ENCODE peak calls at places on chromosome 5, in nine cellular contexts. K is lower lobe of right lung; W is H1; U is astrocyte; Q is sigmoid colon; Z is bronchial epithelial cell; B is CD4-positive, alpha-beta T cell; F is astrocyte of the cerebellum; M is mucosa of descending colon. S is an unnamed sample.

GRCh38 chr5:141478321-141478945 is 2.7 kb downstream of the PCDHGC3 start:
- DNase-seq in W (peak; percentile 88), Z (peak; percentile 52), K (peak; percentile 87), B (no peak), U (peak; percentile 44), M (peak; percentile 92), F (no peak), Q (no peak), S (peak; percentile 90)

GRCh38 chr5:155460501-155460931 is 447.0 kb downstream of the KIF4B start:
- DNase-seq in F (no peak), K (no peak), M (no peak), Z (no peak), W (no peak), U (no peak), B (no peak), Q (no peak), S (no peak)

GRCh38 chr5:154520861-154521453 is 42.9 kb upstream of the HAND1 start:
- DNase-seq in F (no peak), M (peak; percentile 33), B (no peak), K (peak; percentile 54), Z (peak; percentile 40), U (no peak), W (peak; percentile 93), Q (no peak), S (no peak)

GRCh38 chr5:84628918-84629317 is 244.2 kb upstream of the EDIL3 start:
- DNase-seq in W (no peak), U (no peak), B (no peak), K (no peak), F (no peak), M (no peak), Z (no peak), Q (no peak), S (no peak)

GRCh38 chr5:38715671-38716070 is 130.1 kb upstream of the OSMR start:
- DNase-seq in F (no peak), B (no peak), Z (no peak), U (no peak), M (no peak), K (no peak), Q (no peak), W (no peak), S (no peak)

GRCh38 chr5:134590992-134591659 is 41.5 kb downstream of the SAR1B start:
- DNase-seq in M (peak; percentile 83), F (no peak), K (no peak), Z (peak; percentile 49), B (no peak), U (no peak), Q (no peak), W (no peak), S (no peak)

GRCh38 chr5:87231037-87231808 is 36.5 kb upstream of the RASA1 start:
- DNase-seq in M (no peak), Z (peak; percentile 15), K (no peak), U (no peak), Q (no peak), B (no peak), W (no peak), F (no peak), S (no peak)

GRCh38 chr5:59139695-59140094 is 556.8 kb downstream of the RAB3C start:
- DNase-seq in W (no peak), M (no peak), U (no peak), Q (no peak), B (no peak), F (no peak), K (no peak), Z (no peak), S (no peak)

GRCh38 chr5:132055808-132056609 is 4.4 kb upstream of the IL3 start:
- DNase-seq in W (peak; percentile 32), Z (no peak), Q (peak; percentile 61), U (no peak), B (peak; percentile 56), F (no peak), M (no peak), K (peak; percentile 24), S (peak; percentile 84)

GRCh38 chr5:96721351-96721970 is 59.3 kb downstream of the CAST start:
- DNase-seq in B (no peak), K (peak; percentile 55), W (no peak), M (no peak), U (no peak), Z (peak; percentile 30), Q (peak; percentile 78), F (no peak), S (no peak)

GRCh38 chr5:76542887-76543690 is 80.1 kb downstream of the F2RL2 start:
- DNase-seq in B (peak; percentile 67), M (peak; percentile 34), F (no peak), Z (no peak), K (peak; percentile 63), W (no peak), Q (no peak), U (no peak), S (peak; percentile 46)

DNA sequence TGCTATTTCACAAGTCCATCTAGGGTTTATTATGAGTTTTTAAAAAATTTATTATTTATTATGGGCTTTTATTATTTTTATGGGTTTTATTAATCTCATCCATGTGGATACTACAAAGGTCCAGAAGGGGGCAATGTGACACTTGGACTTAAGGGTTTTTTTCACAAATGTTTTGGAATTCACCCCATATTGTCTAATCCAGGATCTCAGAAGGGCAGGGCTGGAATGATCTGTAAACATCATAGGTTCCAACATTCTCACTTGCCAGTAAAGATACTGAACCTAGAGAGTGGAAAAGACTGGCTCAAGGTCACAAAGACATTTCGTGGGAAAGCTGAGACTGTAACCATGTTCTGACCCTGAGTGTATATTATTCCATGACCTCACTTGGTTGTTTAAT is 35.6 kb downstream of the NIM1K start:
- DNase-seq in U (peak; percentile 36), F (peak; percentile 46), Z (peak; percentile 49), M (no peak), K (no peak), B (no peak), W (no peak), Q (no peak), S (no peak)
- TF ChIP-seq CTCF in U (peak; percentile 51), F (peak; percentile 49), Z (peak; percentile 25), M (no peak), K (peak; percentile 24), B (no peak), W (no peak), Q (no peak), S (no peak)

DNA sequence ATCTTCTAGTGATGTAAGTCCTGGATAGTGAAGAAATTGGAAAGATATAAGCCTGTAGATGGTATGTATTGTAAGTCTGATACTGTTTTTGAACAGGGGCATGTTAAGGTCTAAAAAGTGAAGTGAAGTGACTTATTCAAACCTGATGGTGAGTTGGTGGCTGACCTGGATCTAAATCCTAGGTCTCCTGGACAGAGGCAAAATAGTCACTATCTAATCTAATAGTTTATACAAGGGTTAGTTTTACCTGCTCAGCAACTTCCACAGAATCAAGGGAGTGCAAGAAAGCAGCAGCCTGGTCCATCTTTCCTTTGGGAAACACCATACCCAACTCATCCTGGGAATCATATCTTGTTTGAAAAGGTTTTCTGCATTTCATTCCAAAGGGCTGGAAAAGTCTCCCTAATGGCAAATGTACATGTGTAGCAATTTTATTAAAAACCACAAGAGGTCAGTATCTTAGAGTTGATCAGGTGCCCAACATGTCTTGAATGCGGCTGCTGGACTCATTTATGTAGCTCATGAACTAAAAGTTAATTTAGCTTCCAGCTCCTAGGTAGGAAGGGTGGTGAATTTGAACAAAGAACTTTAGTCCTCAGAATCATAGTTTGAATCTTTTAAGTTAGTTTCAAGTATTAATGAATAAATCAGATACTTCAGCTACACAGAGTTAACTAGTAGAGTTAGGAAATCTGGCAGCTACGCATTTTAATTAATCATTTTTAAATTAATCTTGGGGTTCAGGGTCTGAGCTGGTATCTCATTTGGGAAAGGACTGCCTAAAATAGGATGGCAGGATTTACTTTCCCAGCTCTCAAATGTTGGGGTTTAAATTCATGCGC is 26.0 kb downstream of the SKP2 start:
- DNase-seq in W (no peak), U (peak; percentile 28), Q (no peak), F (peak; percentile 36), K (no peak), M (no peak), Z (peak; percentile 51), B (no peak), S (no peak)
- TF ChIP-seq CTCF in W (no peak), U (peak; percentile 66), Q (peak; percentile 51), F (peak; percentile 61), K (peak; percentile 58), M (peak; percentile 12), Z (peak; percentile 42), B (peak; percentile 12), S (no peak)

GRCh38 chr5:137220523-137220927 is 278.6 kb downstream of the SPOCK1 start:
- DNase-seq in Q (no peak), M (peak; percentile 2), B (no peak), U (peak; percentile 85), K (no peak), F (no peak), Z (peak; percentile 98), W (no peak), S (no peak)
- TF ChIP-seq CTCF in Q (no peak), M (no peak), B (no peak), U (peak; percentile 51), K (peak; percentile 30), F (peak; percentile 54), Z (peak; percentile 63), W (no peak), S (no peak)

DNA sequence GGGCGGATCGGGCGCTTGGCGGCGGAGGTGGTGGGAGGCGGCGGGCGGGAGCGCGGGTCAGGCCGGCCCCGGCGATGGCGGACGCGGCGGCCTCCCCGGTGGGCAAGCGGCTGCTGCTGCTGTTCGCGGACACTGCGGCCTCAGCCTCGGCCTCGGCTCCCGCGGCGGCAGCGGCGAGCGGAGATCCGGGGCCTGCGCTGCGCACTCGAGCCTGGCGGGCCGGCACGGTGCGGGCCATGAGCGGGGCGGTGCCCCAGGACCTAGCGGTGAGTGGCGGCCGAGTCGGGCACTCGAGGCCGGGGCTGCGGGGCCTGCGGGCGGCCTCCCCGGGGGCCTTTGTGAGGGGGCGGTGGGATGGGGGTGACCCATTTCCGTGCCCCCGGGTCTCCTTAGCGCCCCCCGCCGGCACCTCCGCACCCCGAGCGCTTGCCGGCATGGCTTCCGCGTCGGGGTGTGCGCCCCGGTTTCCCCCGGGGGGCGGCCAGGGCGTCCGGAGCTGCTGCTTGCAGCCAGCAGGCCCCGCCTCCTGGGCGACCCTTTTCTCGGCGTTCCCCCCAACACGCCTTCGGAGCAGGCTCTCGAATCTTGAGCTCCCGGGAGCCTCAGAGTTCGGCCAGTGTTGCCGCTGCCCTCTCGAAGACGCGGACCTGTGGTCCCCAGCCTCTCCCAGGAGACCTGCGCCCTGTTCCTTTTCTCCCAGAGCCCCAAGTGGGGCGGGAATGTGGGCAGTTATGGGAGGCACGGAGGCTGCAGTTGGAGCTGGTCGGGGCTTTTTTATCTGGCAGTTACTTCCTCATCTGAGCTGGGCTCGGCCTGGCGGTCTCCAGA is 451 bp downstream of the KDM3B start:
- DNase-seq in W (peak; percentile 79), B (peak; percentile 72), K (peak; percentile 78), M (peak; percentile 71), Z (peak; percentile 41), Q (peak; percentile 80), U (peak; percentile 10), F (no peak), S (peak; percentile 91)
- TF ChIP-seq CTCF in W (peak; percentile 30), B (peak; percentile 55), K (peak; percentile 44), M (no peak), Z (peak; percentile 45), Q (peak; percentile 12), U (no peak), F (peak; percentile 27), S (no peak)

S was measured in lower leg skin.